ENCODE peak calls at places on chromosomes 13 and 19, in eight cellular contexts. B is Calu3, I is dorsolateral prefrontal cortex, G is AG10803, Y is A673, E is H9, X is ascending aorta, A is heart right ventricle. D is an unnamed sample.

GRCh38 chr13:39811696-39812095 is 156.2 kb downstream of the COG6 start:
- DNase-seq in B (no peak), I (no peak), G (no peak), Y (peak), E (no peak), X (no peak), A (no peak), D (no peak)

GRCh38 chr19:50377517-50377916 is 1.3 kb downstream of the NR1H2 start:
- DNase-seq in B (no peak), I (no peak), G (no peak), Y (no peak), E (no peak), X (no peak), A (no peak), D (no peak)

GRCh38 chr19:14519860-14520407 is 1.7 kb upstream of the DNAJB1 start:
- DNase-seq in B (peak), I (no peak), G (peak), Y (no peak), E (no peak), X (no peak), A (no peak), D (no peak)

GRCh38 chr19:11197291-11198174 is at the start of gene KANK2:
- DNase-seq in B (peak), I (peak), G (peak), Y (peak), E (peak), X (peak), A (peak), D (peak)

GRCh38 chr19:18594096-18594823 is 5.7 kb downstream of the REX1BD start:
- DNase-seq in B (peak), I (no peak), G (peak), Y (peak), E (peak), X (peak), A (peak), D (peak)

GRCh38 chr13:28865312-28865711 is 45.2 kb downstream of the MTUS2 start:
- DNase-seq in B (no peak), I (no peak), G (no peak), Y (no peak), E (no peak), X (no peak), A (no peak), D (no peak)

GRCh38 chr19:13849991-13850909 is 26.7 kb upstream of the NANOS3 start:
- DNase-seq in B (peak), I (peak), G (peak), Y (peak), E (peak), X (peak), A (peak), D (peak)

GRCh38 chr13:67726979-67727378 is 496.8 kb upstream of the PCDH9 start:
- DNase-seq in B (no peak), I (no peak), G (no peak), Y (no peak), E (no peak), X (no peak), A (no peak), D (no peak)

GRCh38 chr13:22789916-22790315 is 390.9 kb upstream of the SGCG start:
- DNase-seq in B (no peak), I (no peak), G (no peak), Y (no peak), E (no peak), X (no peak), A (no peak), D (no peak)

GRCh38 chr13:46116653-46117502 is 12.0 kb upstream of the CPB2 start:
- DNase-seq in B (no peak), I (no peak), G (no peak), Y (peak), E (no peak), X (no peak), A (no peak), D (no peak)

GRCh38 chr19:45638930-45639729 is at the start of gene EML2:
- DNase-seq in B (peak), I (no peak), G (peak), Y (peak), E (peak), X (peak), A (no peak), D (peak)

GRCh38 chr19:56139847-56140582 is 1.1 kb upstream of the ZNF444 start:
- DNase-seq in B (no peak), I (no peak), G (no peak), Y (no peak), E (no peak), X (no peak), A (no peak), D (no peak)

GRCh38 chr13:73717632-73718031 is 416.6 kb downstream of the KLF12 start:
- DNase-seq in B (no peak), I (no peak), G (no peak), Y (no peak), E (no peak), X (no peak), A (no peak), D (no peak)

GRCh38 chr19:41746593-41747227 is 8.6 kb upstream of the CEACAM6 start:
- DNase-seq in B (peak), I (no peak), G (peak), Y (peak), E (peak), X (no peak), A (peak), D (peak)

GRCh38 chr13:76684336-76684735 is 201.9 kb downstream of the KCTD12 start:
- DNase-seq in B (no peak), I (no peak), G (no peak), Y (no peak), E (no peak), X (no peak), A (no peak), D (no peak)

GRCh38 chr19:35975608-35976214 is 19.3 kb upstream of the SDHAF1 start:
- DNase-seq in B (peak), I (no peak), G (no peak), Y (no peak), E (no peak), X (no peak), A (no peak), D (no peak)

GRCh38 chr19:1657632-1658445 is 5.4 kb upstream of the TCF3 start:
- DNase-seq in B (peak), I (no peak), G (no peak), Y (no peak), E (peak), X (no peak), A (no peak), D (no peak)

GRCh38 chr13:75365724-75366173 is 116.2 kb downstream of the TBC1D4 start:
- DNase-seq in B (no peak), I (no peak), G (peak), Y (no peak), E (no peak), X (no peak), A (no peak), D (peak)

GRCh38 chr19:44113784-44114390 is 688 bp downstream of the ZNF225 start:
- DNase-seq in B (peak), I (no peak), G (no peak), Y (peak), E (peak), X (no peak), A (peak), D (no peak)

GRCh38 chr19:12930002-12930645 is 3.4 kb downstream of the FARSA start:
- DNase-seq in B (no peak), I (no peak), G (no peak), Y (no peak), E (no peak), X (no peak), A (no peak), D (no peak)

GRCh38 chr19:47757617-47758432 is 12.5 kb downstream of the NOP53 start:
- DNase-seq in B (no peak), I (no peak), G (no peak), Y (no peak), E (no peak), X (no peak), A (no peak), D (no peak)

GRCh38 chr19:18603255-18603957 is 3.2 kb downstream of the CRLF1 start:
- DNase-seq in B (no peak), I (no peak), G (peak), Y (no peak), E (peak), X (no peak), A (no peak), D (no peak)

GRCh38 chr19:36266375-36266961 is 51.6 kb downstream of the ZNF146 start:
- DNase-seq in B (no peak), I (no peak), G (no peak), Y (no peak), E (no peak), X (no peak), A (peak), D (no peak)

DNA sequence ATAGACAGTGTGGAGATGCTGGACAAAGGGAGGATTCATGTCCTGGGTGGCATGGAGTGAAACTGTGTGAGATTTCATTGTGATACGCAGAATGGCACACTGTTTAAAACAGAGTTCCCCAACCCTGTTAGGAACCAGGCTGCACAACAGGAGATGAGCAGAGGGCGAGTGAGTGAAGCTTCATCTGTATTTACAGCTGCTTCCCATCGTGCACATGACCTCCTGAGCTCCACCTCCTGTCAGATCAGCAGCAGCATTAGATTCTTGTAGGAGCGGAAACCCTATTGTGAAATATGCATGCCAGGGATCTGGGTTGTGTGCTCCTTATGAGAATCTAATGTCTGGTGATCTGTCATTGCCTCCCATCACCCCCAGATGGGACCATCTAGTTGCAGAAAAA is 72.5 kb downstream of the RAP2A start:
- DNase-seq in B (no peak), I (no peak), G (peak), Y (peak), E (no peak), X (no peak), A (no peak), D (no peak)
- TF ChIP-seq CTCF in B (no peak), I (no peak), G (no peak), Y (peak), E (no peak), X (no peak), A (no peak), D (no peak)

DNA sequence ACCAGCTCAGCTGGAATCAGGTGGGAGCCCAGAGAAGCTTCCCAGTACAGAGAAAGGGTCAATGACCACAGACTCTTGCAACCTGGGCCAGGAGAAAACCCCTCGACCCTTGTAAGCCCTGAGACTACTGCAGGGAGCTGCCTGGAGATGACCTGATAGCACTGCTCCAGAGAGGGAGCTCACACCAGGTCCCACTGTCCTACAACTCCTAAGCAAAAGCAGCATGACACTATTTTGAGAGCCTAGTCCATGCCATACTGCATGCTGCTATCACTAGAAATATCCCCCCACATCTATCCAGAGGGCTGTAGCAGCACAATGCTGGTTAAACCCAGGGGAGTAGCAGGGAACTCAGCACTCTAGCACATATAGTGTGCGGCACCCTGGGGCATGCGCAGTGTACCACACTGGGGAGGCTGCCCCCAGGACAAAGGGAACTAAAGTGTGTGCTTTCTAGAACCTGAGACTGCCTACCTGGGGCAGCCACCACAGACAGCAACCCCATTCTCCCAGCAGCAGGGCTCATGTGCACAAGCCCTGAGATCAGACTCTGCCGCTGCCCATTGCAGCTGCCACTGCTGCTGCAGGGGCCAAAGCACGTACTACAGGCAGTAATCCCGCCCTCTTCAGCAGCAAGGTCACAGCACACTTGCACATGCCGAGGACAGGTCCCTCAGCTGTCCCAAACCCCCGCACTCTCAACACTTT is 27.1 kb upstream of the N4BP2L1 start:
- DNase-seq in B (no peak), I (no peak), G (no peak), Y (no peak), E (no peak), X (no peak), A (no peak), D (no peak)
- TF ChIP-seq CTCF in B (no peak), I (no peak), G (no peak), Y (no peak), E (no peak), X (no peak), A (no peak), D (no peak)

DNA sequence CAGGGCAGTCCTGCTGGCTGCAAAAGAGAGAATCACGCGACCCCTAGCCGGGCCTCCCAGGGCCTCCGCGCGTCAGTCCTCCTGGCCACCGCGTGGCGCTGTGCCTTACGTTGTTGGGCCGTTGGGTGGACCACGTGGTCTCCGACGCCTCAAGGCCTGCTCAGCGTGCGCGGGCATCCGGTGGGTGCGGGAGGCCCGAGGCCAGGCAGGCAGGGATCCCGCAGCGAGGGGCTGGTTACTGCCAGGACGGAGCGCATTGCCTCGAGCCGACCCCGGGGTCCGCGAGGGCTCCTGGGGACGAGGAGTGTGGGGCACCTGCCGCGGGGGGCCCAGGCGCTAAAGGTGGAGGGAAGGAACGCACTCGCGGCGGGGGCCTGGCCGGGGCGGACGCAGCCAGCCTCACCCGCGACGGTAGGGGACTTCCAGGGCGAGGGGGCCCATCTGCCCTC is at the start of gene TDRD12:
- DNase-seq in B (no peak), I (no peak), G (no peak), Y (no peak), E (peak), X (no peak), A (no peak), D (no peak)
- TF ChIP-seq CTCF in B (no peak), I (no peak), G (no peak), Y (peak), E (peak), X (no peak), A (no peak), D (no peak)

GRCh38 chr13:30679483-30680330 is 55.6 kb upstream of the ALOX5AP start:
- DNase-seq in B (peak), I (no peak), G (peak), Y (peak), E (peak), X (no peak), A (no peak), D (peak)

GRCh38 chr13:30676672-30677071 is 58.7 kb upstream of the ALOX5AP start:
- DNase-seq in B (no peak), I (no peak), G (peak), Y (peak), E (no peak), X (no peak), A (no peak), D (no peak)

GRCh38 chr13:30668305-30668704 is 50.6 kb downstream of the USPL1 start:
- DNase-seq in B (no peak), I (no peak), G (no peak), Y (no peak), E (no peak), X (no peak), A (no peak), D (no peak)

GRCh38 chr13:30671271-30671815 is 53.6 kb downstream of the USPL1 start:
- DNase-seq in B (no peak), I (no peak), G (no peak), Y (no peak), E (no peak), X (no peak), A (no peak), D (no peak)

GRCh38 chr13:30673669-30674521 is 56.2 kb downstream of the USPL1 start:
- DNase-seq in B (peak), I (peak), G (peak), Y (peak), E (peak), X (peak), A (peak), D (peak)
- TF ChIP-seq CTCF in B (no peak), I (peak), G (peak), Y (peak), E (peak), X (peak), A (peak), D (peak)

DNA sequence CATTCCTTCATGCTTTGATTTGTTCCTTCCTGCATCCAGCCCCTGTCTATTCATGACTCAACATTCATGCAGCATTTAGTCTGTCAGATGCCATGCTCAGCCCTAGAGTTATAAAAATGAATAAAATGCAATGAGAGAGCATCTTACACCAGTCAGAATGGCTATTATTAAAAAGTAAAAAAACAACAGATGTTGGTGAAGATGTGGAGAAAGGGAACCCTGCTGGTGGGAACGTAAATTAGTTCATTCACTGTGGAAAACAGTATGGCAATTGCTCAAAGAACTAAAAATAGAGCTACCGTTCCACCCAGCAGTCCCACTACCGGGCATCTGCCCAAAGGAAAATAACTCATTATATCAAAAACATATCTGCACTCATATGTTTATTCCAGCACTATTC is 70.0 kb upstream of the GTF3A start:
- DNase-seq in B (no peak), I (no peak), G (peak), Y (no peak), E (no peak), X (no peak), A (no peak), D (no peak)
- TF ChIP-seq CTCF in B (no peak), I (no peak), G (peak), Y (no peak), E (no peak), X (peak), A (no peak), D (no peak)

DNA sequence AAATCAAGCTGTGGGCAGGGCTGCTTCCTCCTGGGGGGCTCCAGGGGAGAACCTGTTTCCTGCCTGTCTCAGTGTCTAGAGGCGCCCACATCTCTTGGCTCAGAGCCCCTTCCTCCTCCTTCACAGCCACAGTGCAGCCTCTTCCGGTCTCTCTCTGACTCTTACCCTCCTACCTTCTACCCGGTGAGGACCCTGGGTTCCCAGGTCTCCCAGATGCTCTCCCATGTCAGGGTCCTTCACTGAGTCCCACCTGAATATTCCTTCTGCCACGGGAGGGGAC is 153.1 kb downstream of the KDM4B start:
- DNase-seq in B (no peak), I (no peak), G (no peak), Y (no peak), E (no peak), X (no peak), A (no peak), D (no peak)
- TF ChIP-seq CTCF in B (no peak), I (no peak), G (no peak), Y (no peak), E (no peak), X (no peak), A (no peak), D (no peak)

DNA sequence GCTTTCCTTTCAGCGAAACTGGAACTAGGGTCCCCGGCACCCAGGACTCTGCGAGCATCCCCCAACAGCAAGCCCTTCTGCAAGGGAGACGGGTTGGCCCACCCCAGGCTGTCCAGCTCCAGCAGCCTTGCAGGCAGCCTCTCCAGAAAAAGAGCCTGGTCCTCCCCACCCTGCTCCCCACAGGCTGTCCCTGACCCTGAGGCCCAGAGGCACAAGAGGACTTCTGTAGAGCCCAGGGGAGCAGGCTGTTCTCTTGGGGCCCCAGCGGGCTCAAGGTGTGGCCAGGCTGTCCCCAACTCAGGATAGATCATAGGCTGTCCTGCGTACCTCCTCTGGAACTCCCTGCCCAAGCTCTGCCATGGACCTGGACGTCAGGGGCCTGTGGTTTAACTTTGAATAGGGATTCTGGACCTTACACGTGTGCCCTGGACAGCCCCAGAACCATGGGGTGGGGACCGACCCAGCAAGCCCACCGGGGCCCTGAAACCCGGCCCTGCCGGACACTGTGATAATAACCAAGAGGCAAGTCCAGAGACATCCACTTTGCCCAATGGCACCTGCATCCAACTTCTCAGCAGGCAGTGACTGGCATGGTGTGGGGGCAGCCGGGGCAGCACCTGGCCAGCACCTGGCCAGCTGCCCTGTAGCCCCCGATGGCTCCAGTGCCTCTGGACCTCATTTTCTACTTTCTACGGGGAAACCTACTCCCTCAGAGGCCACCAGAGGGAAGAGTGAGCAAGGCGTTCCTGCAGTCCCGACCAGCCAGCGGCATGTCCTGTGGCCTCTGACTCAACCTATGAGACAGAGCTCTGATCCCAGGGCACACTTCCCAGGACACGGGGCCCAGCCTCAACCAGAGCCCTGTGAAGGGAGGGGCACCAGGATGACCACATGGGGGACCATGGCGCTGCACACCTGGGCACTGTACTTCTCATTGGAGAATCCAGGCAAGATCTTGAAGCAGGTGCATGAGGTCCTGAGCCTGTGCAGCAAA is 50.9 kb upstream of the TPM4 start:
- DNase-seq in B (peak), I (peak), G (peak), Y (no peak), E (peak), X (peak), A (no peak), D (no peak)
- TF ChIP-seq CTCF in B (peak), I (no peak), G (peak), Y (no peak), E (no peak), X (peak), A (peak), D (no peak)

D was measured in GM10248.